ENCODE peak calls at places on chromosomes 5 and 9, in six cellular contexts. K is Panc1, W is suprapubic skin, C is bronchial epithelial cell, F is mucosa of descending colon, I is heart left ventricle. Z is an unnamed sample.
A peak's percentile ranks its signal among the peaks of the same experiment; 100 is the strongest.

GRCh38 chr5:96601200-96601599 is 61.0 kb upstream of the CAST start:
- DNase-seq in K (no peak), W (no peak), I (no peak), F (no peak), C (no peak), Z (no peak)

GRCh38 chr5:122959740-122960450 is 76.6 kb downstream of the PPIC start:
- DNase-seq in F (no peak), I (no peak), W (no peak), C (no peak), K (no peak), Z (no peak)

GRCh38 chr9:15373201-15373530 is 49.5 kb upstream of the SNAPC3 start:
- DNase-seq in C (no peak), K (no peak), F (no peak), I (no peak), W (no peak), Z (peak; percentile 34)

GRCh38 chr5:129664336-129664937 is 83.5 kb upstream of the MINAR2 start:
- DNase-seq in W (no peak), F (no peak), I (peak; percentile 28), C (peak; percentile 59), K (peak; percentile 35), Z (peak; percentile 68)

GRCh38 chr5:96140084-96140483 is 178.4 kb upstream of the ELL2 start:
- DNase-seq in F (no peak), K (no peak), I (no peak), C (no peak), W (no peak), Z (no peak)

GRCh38 chr5:33370135-33370472 is 70.7 kb upstream of the TARS1 start:
- DNase-seq in C (peak; percentile 59), W (no peak), I (no peak), K (no peak), F (no peak), Z (peak; percentile 89)

GRCh38 chr5:87359106-87359505 is 53.6 kb downstream of the CCNH start:
- DNase-seq in K (no peak), W (no peak), F (no peak), C (no peak), I (no peak), Z (no peak)

GRCh38 chr5:35963381-35963843 is 25.0 kb upstream of the CAPSL start:
- DNase-seq in K (no peak), F (no peak), C (no peak), I (no peak), W (no peak), Z (peak; percentile 42)

GRCh38 chr9:17793713-17794622 is 215.1 kb downstream of the SH3GL2 start:
- DNase-seq in W (no peak), I (no peak), F (peak; percentile 32), C (peak; percentile 2), K (no peak), Z (no peak)

GRCh38 chr9:136804509-136805206 is 3.1 kb upstream of the RABL6 start:
- DNase-seq in C (no peak), I (no peak), K (no peak), W (peak; percentile 62), F (no peak), Z (no peak)

GRCh38 chr5:123561230-123561629 is 49.3 kb downstream of the CSNK1G3 start:
- DNase-seq in I (no peak), C (no peak), W (no peak), K (no peak), F (no peak), Z (no peak)

GRCh38 chr5:98433673-98434072 is 339.8 kb upstream of the RGMB start:
- DNase-seq in W (no peak), F (no peak), C (peak; percentile 77), K (no peak), I (no peak), Z (no peak)

GRCh38 chr5:128667148-128667547 is 129.1 kb upstream of the FBN2 start:
- DNase-seq in K (no peak), C (peak; percentile 12), I (no peak), F (no peak), W (no peak), Z (no peak)

GRCh38 chr9:22060831-22061383 is 51.8 kb upstream of the CDKN2B start:
- DNase-seq in I (peak; percentile 34), F (no peak), W (no peak), C (no peak), K (no peak), Z (no peak)

GRCh38 chr5:15010936-15011335 is 139.4 kb upstream of the ANKH start:
- DNase-seq in K (no peak), F (no peak), W (no peak), I (no peak), C (no peak), Z (peak; percentile 26)

GRCh38 chr5:39599721-39600431 is 175.1 kb upstream of the DAB2 start:
- DNase-seq in F (no peak), I (no peak), K (no peak), W (no peak), C (peak; percentile 55), Z (peak; percentile 82)

GRCh38 chr9:129685933-129686259 is 20.4 kb downstream of the PRRX2 start:
- DNase-seq in W (no peak), K (no peak), F (no peak), C (no peak), I (no peak), Z (no peak)

GRCh38 chr9:129686736-129687135 is 21.3 kb downstream of the PRRX2 start:
- DNase-seq in F (no peak), K (no peak), I (no peak), C (no peak), W (no peak), Z (no peak)

GRCh38 chr9:129685220-129685932 is 19.9 kb downstream of the PRRX2 start:
- DNase-seq in K (no peak), W (no peak), I (no peak), C (peak; percentile 94), F (no peak), Z (peak; percentile 69)

GRCh38 chr9:129687391-129687790 is 21.9 kb downstream of the PRRX2 start:
- DNase-seq in K (no peak), C (peak; percentile 61), F (no peak), W (no peak), I (no peak), Z (no peak)

DNA sequence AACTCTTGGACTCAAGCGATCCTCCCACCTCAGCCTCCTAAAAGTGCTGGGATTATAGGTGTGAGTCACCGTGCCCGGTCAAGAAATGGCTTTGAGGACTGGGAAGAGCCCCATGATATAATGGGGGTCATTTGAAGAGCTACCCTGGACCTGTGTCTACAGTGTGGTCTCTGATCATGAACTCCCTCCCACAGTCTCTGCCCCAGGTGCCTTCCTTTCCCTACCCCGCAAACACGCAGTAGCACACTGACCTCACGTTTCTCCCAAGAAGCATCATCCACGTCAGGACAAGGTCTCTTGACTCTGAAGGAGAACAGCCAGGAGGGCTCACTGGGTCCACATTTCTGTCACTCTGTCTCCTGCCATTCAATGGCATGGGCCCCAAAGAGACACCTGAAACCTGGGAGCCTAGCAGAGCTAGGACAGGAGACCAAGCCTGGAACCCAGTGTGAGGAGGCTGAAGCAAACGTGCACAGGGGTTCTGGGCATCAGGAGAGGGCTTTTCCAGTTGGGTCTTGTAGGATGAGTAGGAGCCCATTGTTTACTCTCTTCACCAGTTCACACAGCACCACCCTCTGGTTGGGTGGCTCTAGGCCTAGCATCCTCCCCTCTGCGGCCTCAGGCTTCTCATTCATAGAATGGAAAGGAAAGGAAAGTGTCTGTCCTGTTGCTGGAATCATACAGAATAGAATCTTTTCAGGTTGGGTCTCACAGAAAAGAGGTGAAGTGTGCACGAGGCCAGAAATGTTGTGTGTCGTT is 23.0 kb downstream of the PRRX2 start:
- DNase-seq in K (no peak), W (no peak), I (no peak), C (no peak), F (no peak), Z (no peak)
- TF ChIP-seq CTCF in K (no peak), W (no peak), I (no peak), C (no peak), F (no peak), Z (no peak)

GRCh38 chr9:35606726-35607125 is 1.7 kb downstream of the TESK1 start:
- DNase-seq in W (no peak), C (no peak), K (no peak), F (no peak), I (no peak), Z (no peak)
- H3K4me3 ChIP-seq in W (no peak overlapping the region), C (no peak overlapping the region), K (peak overlapping the region; percentile 82), F (no peak overlapping the region), I (no peak overlapping the region), Z (peak overlapping the region; percentile 71)

DNA sequence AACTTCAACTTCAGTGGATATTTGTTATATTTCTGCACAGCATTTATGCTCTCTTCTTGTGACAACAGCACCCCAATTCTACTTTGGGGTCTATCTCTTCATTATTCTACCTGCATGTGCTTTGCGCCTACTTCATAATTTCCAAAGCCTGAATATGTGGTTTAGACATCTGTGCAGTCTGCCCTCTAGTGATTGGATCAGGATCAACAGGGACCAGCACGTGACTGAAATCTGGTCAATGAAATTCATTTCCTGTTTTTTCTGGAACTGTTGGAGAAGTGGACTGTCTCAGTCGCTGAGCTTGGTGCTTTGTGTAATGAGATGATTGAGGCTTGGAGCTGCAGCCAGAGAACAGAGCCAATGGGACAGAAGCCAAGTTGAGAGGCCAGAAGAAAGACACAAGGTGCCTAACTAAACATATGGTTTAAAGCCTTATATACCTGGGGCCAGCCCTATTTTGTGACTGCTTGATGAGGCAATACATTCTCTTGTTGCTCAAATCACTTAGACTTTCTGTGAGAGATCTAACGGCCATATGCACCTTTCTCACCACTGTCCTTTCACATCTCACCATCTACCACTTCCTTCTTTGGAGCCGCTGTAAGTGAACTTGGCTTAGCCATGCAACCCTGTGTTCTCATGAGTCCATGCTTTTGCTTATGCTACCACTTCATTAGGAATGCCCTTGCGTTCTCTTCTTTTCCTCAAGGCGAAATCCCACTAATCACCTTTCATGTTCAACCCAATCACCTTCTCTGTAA is 68.8 kb upstream of the PPP2R2B start:
- DNase-seq in C (peak; percentile 30), I (no peak), K (no peak), W (no peak), F (no peak), Z (no peak)
- TF ChIP-seq CTCF in C (peak; percentile 47), I (no peak), K (peak; percentile 51), W (no peak), F (no peak), Z (no peak)

DNA sequence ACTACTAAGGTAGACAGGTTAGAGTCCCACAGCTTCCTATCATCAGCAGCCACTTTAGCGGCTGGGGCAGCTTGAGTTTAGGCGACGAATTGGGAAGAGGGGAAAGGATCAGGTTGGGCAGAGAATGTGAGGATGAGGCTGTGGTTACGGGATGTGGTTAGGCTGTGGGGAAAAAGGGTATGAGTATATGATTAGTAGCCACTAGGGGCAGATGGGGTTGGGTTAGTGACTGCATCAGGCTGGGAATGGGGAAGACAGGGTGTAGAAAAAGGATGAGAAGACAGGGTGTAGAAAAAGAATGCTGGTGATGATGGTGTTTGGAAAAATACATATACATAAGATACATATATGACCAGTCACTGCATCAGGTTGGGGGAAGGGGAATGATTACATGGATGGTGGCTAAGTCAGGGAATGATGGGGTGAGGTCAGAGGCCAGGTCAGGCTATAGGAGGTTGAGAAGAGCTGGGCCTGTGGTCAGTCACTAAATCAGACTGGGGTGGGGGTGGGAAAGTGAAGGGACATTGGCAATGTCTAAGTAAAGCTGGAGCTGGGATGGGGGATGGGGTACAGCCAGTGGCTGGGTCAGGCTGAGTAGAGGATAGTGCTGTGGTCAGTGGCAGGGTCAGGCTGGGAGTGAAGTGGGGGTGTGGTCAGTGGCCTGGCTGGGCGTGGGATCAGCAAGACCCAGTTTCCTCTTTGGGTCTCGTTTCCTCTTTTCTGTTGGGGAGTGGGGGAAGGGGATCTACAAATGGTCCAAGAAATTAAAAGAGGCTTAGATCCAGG is 2.1 kb downstream of the TLN1 start:
- DNase-seq in K (no peak), I (peak; percentile 68), W (no peak), C (peak; percentile 81), F (peak; percentile 54), Z (peak; percentile 94)
- H3K4me3 ChIP-seq in K (peak overlapping the region; percentile 99), I (no peak overlapping the region), W (peak overlapping the region; percentile 65), C (no peak overlapping the region), F (no peak overlapping the region), Z (peak overlapping the region; percentile 97)

GRCh38 chr9:3906437-3907213 is 380.8 kb upstream of the RFX3 start:
- DNase-seq in I (no peak), K (no peak), F (no peak), W (no peak), C (peak; percentile 92), Z (peak; percentile 87)
- TF ChIP-seq CTCF in I (no peak), K (no peak), F (no peak), W (no peak), C (peak; percentile 9), Z (peak; percentile 3)

Z was measured in foreskin fibroblast.